ENCODE peak calls at places on chromosomes 16 and 17, in six cellular contexts. A is CD8-positive, alpha-beta T cell; B is pancreas; Y is ascending aorta; U is aorta; N is right lobe of liver. V is an unnamed sample.

GRCh38 chr16:86951831-86952598 is 365.2 kb downstream of the C16orf95 start:
- DNase-seq in Y (no peak), N (no peak), A (no peak), U (peak; percentile 74), B (no peak), V (no peak)

GRCh38 chr16:10992112-10992511 is 47.7 kb downstream of the CLEC16A start:
- DNase-seq in U (no peak), N (no peak), B (no peak), A (no peak), Y (no peak), V (no peak)

GRCh38 chr17:68294196-68294555 is 2.9 kb downstream of the ARSG start:
- DNase-seq in N (no peak), U (no peak), Y (no peak), A (no peak), B (no peak), V (no peak)

GRCh38 chr17:50922107-50922506 is 56.0 kb upstream of the TOB1 start:
- DNase-seq in B (no peak), Y (no peak), U (no peak), N (no peak), A (no peak), V (no peak)

GRCh38 chr17:42979511-42980273 is at the start of gene PTGES3L:
- DNase-seq in N (no peak), Y (no peak), B (no peak), A (no peak), U (peak; percentile 88), V (peak; percentile 54)

GRCh38 chr16:29665294-29666077 is 2.4 kb downstream of the SPN start:
- DNase-seq in N (no peak), B (no peak), Y (no peak), U (no peak), A (no peak), V (no peak)

GRCh38 chr16:49855280-49855821 is 561 bp downstream of the ZNF423 start:
- DNase-seq in A (peak; percentile 61), U (peak; percentile 95), B (peak; percentile 92), N (peak; percentile 93), Y (no peak), V (peak; percentile 86)

GRCh38 chr16:74107795-74108610 is 188.6 kb upstream of the PSMD7 start:
- DNase-seq in U (no peak), A (no peak), Y (no peak), N (peak; percentile 59), B (peak; percentile 65), V (peak; percentile 54)

GRCh38 chr16:56993204-56993603 is 3.8 kb downstream of the NLRC5 start:
- DNase-seq in N (no peak), A (no peak), Y (no peak), B (no peak), U (no peak), V (no peak)

GRCh38 chr17:27379863-27380533 is 76.2 kb upstream of the KSR1 start:
- DNase-seq in A (no peak), U (peak; percentile 91), N (peak; percentile 69), B (peak; percentile 43), Y (peak; percentile 14), V (peak; percentile 77)

GRCh38 chr16:49419016-49419415 is 45.4 kb downstream of the C16orf78 start:
- DNase-seq in A (no peak), U (no peak), N (no peak), Y (no peak), B (no peak), V (no peak)

GRCh38 chr17:59840329-59840907 is 52.3 kb downstream of the TUBD1 start:
- DNase-seq in B (no peak), U (no peak), A (no peak), N (no peak), Y (no peak), V (no peak)

GRCh38 chr17:21394265-21394664 is 18.1 kb downstream of the KCNJ12 start:
- DNase-seq in U (no peak), Y (no peak), N (no peak), B (no peak), A (no peak), V (no peak)

GRCh38 chr16:68265078-68265925 is 976 bp downstream of the SLC7A6 start:
- DNase-seq in N (no peak), A (no peak), B (no peak), Y (peak; percentile 52), U (peak; percentile 82), V (peak; percentile 79)

GRCh38 chr16:67562918-67563707 is 787 bp downstream of the CTCF start:
- DNase-seq in B (peak; percentile 68), A (peak; percentile 48), N (peak; percentile 80), Y (no peak), U (peak; percentile 90), V (peak; percentile 78)

GRCh38 chr16:72923757-72924156 is 124.2 kb downstream of the ZFHX3 start:
- DNase-seq in N (no peak), Y (no peak), B (no peak), U (no peak), A (no peak), V (no peak)

GRCh38 chr17:60169921-60170817 is 20.4 kb downstream of the CA4 start:
- DNase-seq in N (no peak), Y (no peak), U (no peak), B (no peak), A (no peak), V (no peak)

GRCh38 chr17:39813631-39814030 is 50.5 kb downstream of the IKZF3 start:
- DNase-seq in B (no peak), A (peak; percentile 46), Y (no peak), N (no peak), U (no peak), V (no peak)

GRCh38 chr16:28179354-28179753 is 32.4 kb downstream of the XPO6 start:
- DNase-seq in B (no peak), Y (no peak), A (no peak), U (no peak), N (no peak), V (no peak)

GRCh38 chr16:28180660-28181556 is 30.9 kb downstream of the XPO6 start:
- DNase-seq in A (no peak), N (no peak), U (no peak), Y (no peak), B (no peak), V (no peak)

GRCh38 chr16:28183441-28183840 is 28.3 kb downstream of the XPO6 start:
- DNase-seq in A (no peak), N (no peak), U (no peak), Y (no peak), B (no peak), V (no peak)

GRCh38 chr16:28182183-28182582 is 29.6 kb downstream of the XPO6 start:
- DNase-seq in A (no peak), N (no peak), Y (no peak), B (no peak), U (no peak), V (no peak)

DNA sequence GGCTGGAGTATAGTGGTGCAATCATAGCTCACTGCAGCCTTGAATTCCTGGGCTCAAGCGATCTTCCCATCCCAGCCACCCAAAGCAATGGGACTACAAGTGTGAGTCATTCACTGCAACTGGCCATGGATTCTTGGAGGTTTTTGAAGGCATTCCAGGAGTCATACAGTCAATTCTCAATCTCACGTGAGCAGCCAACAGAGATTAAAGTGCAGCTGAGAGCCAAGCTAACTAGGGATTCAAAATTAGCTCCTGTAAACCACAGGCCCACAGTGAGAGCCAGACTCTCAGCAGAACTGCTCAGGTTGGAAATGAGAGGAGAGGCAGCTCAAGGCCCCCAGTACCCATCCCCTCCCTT is 30.2 kb downstream of the XPO6 start:
- DNase-seq in A (no peak), U (no peak), Y (no peak), N (no peak), B (peak; percentile 43), V (no peak)
- H3K27ac ChIP-seq in A (no peak overlapping the region), U (no peak overlapping the region), Y (peak overlapping the region; percentile 43), N (no peak overlapping the region), B (peak overlapping the region; percentile 46), V (no peak overlapping the region)

GRCh38 chr17:31491794-31492171 is 100.3 kb downstream of the RAB11FIP4 start:
- DNase-seq in U (no peak), Y (no peak), N (no peak), B (peak; percentile 84), A (no peak), V (no peak)
- H3K4me1 ChIP-seq in U (no peaks in the 10 kb centered on the region), Y (peaks cover 10% of the 10 kb centered on the region), N (peaks cover 35% of the 10 kb centered on the region), B (peaks cover 72% of the 10 kb centered on the region), A (peaks cover 86% of the 10 kb centered on the region), V (peaks cover 82% of the 10 kb centered on the region)

DNA sequence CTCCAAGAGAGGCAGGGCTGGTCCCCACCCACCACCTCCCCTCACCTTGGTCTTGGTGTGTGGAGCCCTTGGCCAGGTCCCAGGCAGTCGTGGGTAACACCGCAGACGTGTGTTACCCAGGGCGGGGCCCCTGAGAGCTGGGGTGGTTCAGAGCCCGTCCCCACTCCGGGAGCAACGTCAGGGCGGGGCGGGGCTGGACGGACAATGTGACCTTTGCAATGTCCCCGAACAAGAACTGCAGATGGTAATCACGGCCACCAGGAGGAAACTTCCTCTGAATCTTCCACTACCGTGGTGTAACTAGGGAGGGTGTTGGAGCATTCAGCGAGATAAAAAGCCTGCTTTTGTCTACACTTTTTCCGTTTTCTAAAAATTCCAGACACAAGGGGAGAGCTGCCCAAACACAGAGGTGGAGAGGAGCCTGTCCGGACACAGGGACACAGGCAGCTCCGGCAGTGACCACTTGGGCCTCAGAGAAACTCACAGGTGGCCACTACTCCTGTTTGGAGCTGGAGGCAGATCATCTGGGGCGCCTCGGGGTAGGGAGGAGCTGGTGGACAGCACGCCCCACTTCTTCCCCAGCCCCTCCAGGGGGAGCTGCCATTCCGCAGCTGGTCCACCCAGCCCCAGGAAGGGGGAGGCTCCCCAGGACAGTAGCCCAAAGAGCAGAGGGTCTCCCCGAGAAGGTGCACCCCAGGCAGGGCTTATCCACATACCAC is 14.2 kb upstream of the SLC38A10 start:
- DNase-seq in N (peak; percentile 95), U (peak; percentile 95), Y (peak; percentile 54), B (peak; percentile 87), A (no peak), V (peak; percentile 97)
- H3K27ac ChIP-seq in N (peak overlapping the region; percentile 97), U (no peak overlapping the region), Y (peak overlapping the region; percentile 62), B (peak overlapping the region; percentile 66), A (no peak overlapping the region), V (peak overlapping the region; percentile 83)

GRCh38 chr17:1559743-1560581 is 2.6 kb downstream of the PITPNA start:
- DNase-seq in B (no peak), U (no peak), A (no peak), N (no peak), Y (no peak), V (no peak)

GRCh38 chr17:1557355-1558095 is 5.1 kb downstream of the PITPNA start:
- DNase-seq in U (no peak), Y (no peak), N (no peak), A (no peak), B (no peak), V (no peak)

GRCh38 chr17:1560582-1561170 is 1.9 kb downstream of the PITPNA start:
- DNase-seq in B (no peak), Y (no peak), A (no peak), U (no peak), N (no peak), V (no peak)

GRCh38 chr17:1558401-1558800 is 4.2 kb downstream of the PITPNA start:
- DNase-seq in N (no peak), U (no peak), Y (no peak), A (no peak), B (no peak), V (no peak)

DNA sequence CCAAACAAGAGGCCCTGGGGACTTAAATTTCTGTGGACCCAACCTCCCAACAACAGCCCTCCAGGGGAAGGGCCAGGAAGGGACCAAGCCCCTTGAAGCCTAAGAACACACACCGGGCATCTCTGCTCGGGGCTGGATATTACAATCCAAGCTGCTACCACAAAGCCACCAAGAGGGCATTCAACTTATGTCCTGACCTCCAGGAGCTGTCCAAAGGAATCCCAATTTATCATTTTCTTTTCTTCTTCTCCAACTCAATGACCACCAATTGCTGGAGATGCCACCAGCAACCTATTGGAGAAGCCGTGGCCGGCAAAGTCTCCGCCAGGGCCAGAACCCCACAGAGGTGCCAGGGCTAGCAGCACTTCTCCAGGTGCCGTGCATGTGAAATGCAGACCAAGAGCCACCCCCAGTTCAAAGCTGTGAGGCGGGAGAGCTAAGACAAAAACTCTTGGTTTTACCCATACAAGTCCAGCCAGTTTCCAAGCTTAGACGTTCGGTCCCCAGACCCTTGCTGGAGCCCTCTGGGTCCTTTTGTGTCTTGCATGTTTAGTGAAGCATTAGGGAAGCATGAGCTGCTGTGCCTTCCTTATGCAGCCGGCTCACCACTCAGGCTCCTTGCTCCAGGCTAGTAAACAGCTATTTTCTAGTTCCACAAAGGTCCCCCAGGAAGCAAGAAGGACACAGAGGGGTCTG is 3.4 kb downstream of the PITPNA start:
- DNase-seq in A (no peak), N (no peak), B (no peak), U (no peak), Y (no peak), V (no peak)
- H3K4me1 ChIP-seq in A (peaks cover 14% of the 10 kb centered on the region), N (peaks cover 25% of the 10 kb centered on the region), B (peaks cover 5% of the 10 kb centered on the region), U (no peaks in the 10 kb centered on the region), Y (peaks cover 7% of the 10 kb centered on the region), V (peaks cover 61% of the 10 kb centered on the region)

V was measured in lower lobe of right lung.